ENCODE peak calls at places on chromosomes 7 and 10, in five cellular contexts. Q is stimulated activated CD4-positive, alpha-beta T cell treated with anti-CD3 and anti-CD28 coated beads, Interleukin-4, amount 100 ng/mL, for 1 hour; U is activated T-cell treated with anti-CD3 and anti-CD28 coated beads, Interleukin-2, amount 50 U/mL, for 24 hours; A is NCI-H2171 treated with DMSO at 0.1 percent for 48 hours; K is left ventricle myocardium superior. X is an unnamed sample.

GRCh38 chr10:14653271-14654161 is 121.2 kb downstream of the FAM107B start:
- DNase-seq in Q (no peak), U (no peak), A (no peak), K (no peak), X (no peak)

GRCh38 chr7:51276091-51276605 is 40.5 kb downstream of the COBL start:
- DNase-seq in Q (no peak), U (no peak), A (no peak), K (no peak), X (no peak)

GRCh38 chr10:71435571-71436267 is 39.0 kb downstream of the CDH23 start:
- DNase-seq in Q (no peak), U (no peak), A (no peak), K (peak), X (no peak)

GRCh38 chr10:11302181-11302580 is 284.5 kb downstream of the CELF2 start:
- DNase-seq in Q (no peak), U (no peak), A (no peak), K (no peak), X (no peak)

GRCh38 chr7:88111136-88111748 is 108.6 kb downstream of the SRI start:
- DNase-seq in Q (no peak), U (no peak), A (peak), K (no peak), X (no peak)

GRCh38 chr10:50260791-50261281 is 9.5 kb upstream of the ASAH2 start:
- DNase-seq in Q (no peak), U (no peak), A (no peak), K (no peak), X (no peak)

GRCh38 chr7:32154797-32155196 is 84.6 kb upstream of the PDE1C start:
- DNase-seq in Q (no peak), U (no peak), A (no peak), K (peak), X (no peak)

GRCh38 chr7:128404826-128405344 is 4.9 kb downstream of the IMPDH1 start:
- DNase-seq in Q (no peak), U (no peak), A (peak), K (no peak), X (no peak)

GRCh38 chr7:75943864-75944263 is 28.9 kb downstream of the POR start:
- DNase-seq in Q (no peak), U (no peak), A (no peak), K (no peak), X (no peak)

GRCh38 chr10:33722067-33722466 is 387.6 kb upstream of the NRP1 start:
- DNase-seq in Q (no peak), U (no peak), A (no peak), K (no peak), X (no peak)

GRCh38 chr10:72079356-72079755 is 9.0 kb downstream of the SPOCK2 start:
- DNase-seq in Q (peak), U (no peak), A (peak), K (no peak), X (peak)

GRCh38 chr10:50846753-50847152 is 38.7 kb downstream of the A1CF start:
- DNase-seq in Q (no peak), U (no peak), A (no peak), K (no peak), X (no peak)

GRCh38 chr7:11170863-11171568 is 197.3 kb downstream of the PHF14 start:
- DNase-seq in Q (no peak), U (no peak), A (peak), K (no peak), X (no peak)

GRCh38 chr10:124748206-124748605 is 4.0 kb upstream of the FAM53B start:
- DNase-seq in Q (no peak), U (no peak), A (no peak), K (no peak), X (no peak)

GRCh38 chr7:100902638-100903037 is 7.0 kb upstream of the ACHE start:
- DNase-seq in Q (no peak), U (no peak), A (no peak), K (no peak), X (no peak)

GRCh38 chr10:78318305-78318704 is 284.6 kb downstream of the RPS24 start:
- DNase-seq in Q (no peak), U (no peak), A (no peak), K (no peak), X (no peak)

GRCh38 chr7:909358-910329 is 33.3 kb downstream of the GET4 start:
- DNase-seq in Q (no peak), U (peak), A (peak), K (peak), X (no peak)

GRCh38 chr7:114279901-114280300 is 134.7 kb upstream of the FOXP2 start:
- DNase-seq in Q (no peak), U (no peak), A (no peak), K (no peak), X (no peak)

GRCh38 chr7:127885843-127886242 is 145.4 kb downstream of the LRRC4 start:
- DNase-seq in Q (no peak), U (no peak), A (peak), K (peak), X (no peak)

GRCh38 chr10:51180141-51180540 is 105.9 kb downstream of the PRKG1 start:
- DNase-seq in Q (no peak), U (no peak), A (no peak), K (no peak), X (no peak)

GRCh38 chr10:31838709-31839108 is 89.9 kb downstream of the ARHGAP12 start:
- DNase-seq in Q (no peak), U (no peak), A (no peak), K (no peak), X (no peak)

GRCh38 chr7:39271386-39271785 is 293.7 kb downstream of the POU6F2 start:
- DNase-seq in Q (no peak), U (no peak), A (peak), K (peak), X (no peak)

GRCh38 chr7:127904706-127905056 is 126.6 kb downstream of the LRRC4 start:
- DNase-seq in Q (no peak), U (no peak), A (no peak), K (no peak), X (no peak)

GRCh38 chr7:130351664-130352015 is 7.0 kb downstream of the CPA5 start:
- DNase-seq in Q (no peak), U (no peak), A (no peak), K (no peak), X (no peak)

GRCh38 chr10:123287594-123288247 is 133.5 kb downstream of the BUB3 start:
- DNase-seq in Q (peak), U (peak), A (no peak), K (no peak), X (peak)

GRCh38 chr10:124614003-124614659 is 130.0 kb downstream of the FAM53B start:
- DNase-seq in Q (peak), U (peak), A (no peak), K (no peak), X (no peak)

X was measured in activated CD4-positive, CD25-positive, alpha-beta regulatory T cell treated with anti-CD3 and anti-CD28 coated beads, Interleukin-2, amount 50 U/mL, for 16 hours.